ENCODE peak calls at places on chromosomes 6 and 20, in six cellular contexts. H is A549, G is K562, B is GM12878, N is endothelial cell of umbilical vein, T is HepG2. I is an unnamed sample.

GRCh38 chr20:63972312-63973159 is 2.8 kb upstream of the ZNF512B start:
- DNase-seq in H (no peak), G (no peak), B (no peak), N (peak), T (peak), I (no peak)

GRCh38 chr6:68911811-68912210 is 276.7 kb downstream of the ADGRB3 start:
- DNase-seq in H (no peak), G (no peak), B (no peak), N (no peak), T (no peak), I (no peak)

GRCh38 chr20:45999908-46000570 is 8.7 kb upstream of the MMP9 start:
- DNase-seq in H (no peak), G (no peak), B (no peak), N (no peak), T (no peak), I (no peak)

GRCh38 chr6:139982652-139983051 is 608.2 kb upstream of the CITED2 start:
- DNase-seq in H (no peak), G (no peak), B (no peak), N (peak), T (no peak), I (no peak)

GRCh38 chr6:154690857-154691256 is 42.4 kb upstream of the SCAF8 start:
- DNase-seq in H (no peak), G (no peak), B (no peak), N (no peak), T (no peak), I (no peak)

GRCh38 chr6:133854633-133855598 is 34.0 kb upstream of the TCF21 start:
- DNase-seq in H (no peak), G (peak), B (no peak), N (no peak), T (peak), I (no peak)

GRCh38 chr6:170344631-170345576 is 38.3 kb downstream of the FAM120B start:
- DNase-seq in H (peak), G (peak), B (peak), N (peak), T (peak), I (peak)

GRCh38 chr20:62572980-62573379 is 69.3 kb upstream of the SLCO4A1 start:
- DNase-seq in H (no peak), G (no peak), B (no peak), N (no peak), T (no peak), I (no peak)

GRCh38 chr6:113995632-113996031 is 24.7 kb upstream of the HDAC2 start:
- DNase-seq in H (peak), G (no peak), B (no peak), N (peak), T (peak), I (no peak)

GRCh38 chr6:113209315-113209714 is 647.8 kb upstream of the MARCKS start:
- DNase-seq in H (no peak), G (no peak), B (no peak), N (no peak), T (no peak), I (no peak)

GRCh38 chr6:40247516-40248115 is 313.4 kb upstream of the MOCS1 start:
- DNase-seq in H (no peak), G (no peak), B (no peak), N (no peak), T (no peak), I (no peak)

GRCh38 chr20:13119583-13119982 is 101.5 kb upstream of the ISM1 start:
- DNase-seq in H (peak), G (peak), B (no peak), N (peak), T (peak), I (peak)

GRCh38 chr6:146944809-146945208 is 259.4 kb upstream of the STXBP5 start:
- DNase-seq in H (no peak), G (no peak), B (no peak), N (no peak), T (peak), I (no peak)

GRCh38 chr6:37847704-37848103 is 28.2 kb downstream of the ZFAND3 start:
- DNase-seq in H (no peak), G (no peak), B (no peak), N (no peak), T (no peak), I (no peak)

GRCh38 chr6:164417537-164417936 is 891.9 kb downstream of the C6orf118 start:
- DNase-seq in H (no peak), G (no peak), B (no peak), N (no peak), T (no peak), I (no peak)

GRCh38 chr6:144340541-144341371 is 55.6 kb downstream of the UTRN start:
- DNase-seq in H (no peak), G (no peak), B (no peak), N (peak), T (peak), I (peak)

GRCh38 chr20:49303211-49303610 is 25.4 kb upstream of the ZNFX1 start:
- DNase-seq in H (no peak), G (no peak), B (no peak), N (no peak), T (no peak), I (no peak)

GRCh38 chr6:170405311-170405975 is 98.9 kb downstream of the FAM120B start:
- DNase-seq in H (no peak), G (no peak), B (no peak), N (peak), T (no peak), I (peak)

DNA sequence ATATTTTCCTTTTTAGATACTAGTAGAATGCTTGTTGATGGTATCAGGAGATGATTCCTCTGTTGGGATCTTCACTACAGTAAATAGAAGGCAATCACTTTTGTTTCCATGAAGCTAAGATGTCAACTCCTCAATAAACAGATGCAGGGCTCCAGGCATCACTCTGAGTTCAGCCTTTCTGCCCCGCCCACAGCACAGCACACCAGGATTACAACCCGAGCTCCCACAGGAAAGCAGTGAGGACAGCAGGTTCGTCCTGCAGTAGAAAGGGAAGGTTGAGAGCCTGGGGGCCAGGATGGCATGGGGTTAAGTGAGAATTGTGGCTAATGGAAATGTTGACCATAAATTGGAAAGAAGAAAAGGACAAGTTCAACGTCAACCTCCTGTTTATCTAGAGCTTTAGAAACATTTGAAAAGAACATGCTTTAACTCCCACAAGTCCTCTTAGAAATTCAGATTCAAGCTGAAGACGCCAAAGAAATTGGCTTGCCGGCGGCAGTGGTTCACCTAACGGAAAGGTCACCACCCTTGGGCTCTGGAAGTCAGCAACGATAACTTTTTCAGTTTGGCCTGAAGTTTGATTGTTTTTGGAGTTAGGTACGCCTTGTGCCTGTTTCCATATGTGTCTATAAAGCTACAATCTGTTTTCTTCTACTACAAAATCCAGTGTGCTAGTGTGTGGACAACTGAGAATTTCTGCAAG is 144.4 kb upstream of the PDE10A start:
- DNase-seq in H (no peak), G (no peak), B (no peak), N (no peak), T (no peak), I (no peak)
- H3K4me3 ChIP-seq in H (no peak), G (no peak), B (no peak), N (no peak), T (no peak), I (no peak)

DNA sequence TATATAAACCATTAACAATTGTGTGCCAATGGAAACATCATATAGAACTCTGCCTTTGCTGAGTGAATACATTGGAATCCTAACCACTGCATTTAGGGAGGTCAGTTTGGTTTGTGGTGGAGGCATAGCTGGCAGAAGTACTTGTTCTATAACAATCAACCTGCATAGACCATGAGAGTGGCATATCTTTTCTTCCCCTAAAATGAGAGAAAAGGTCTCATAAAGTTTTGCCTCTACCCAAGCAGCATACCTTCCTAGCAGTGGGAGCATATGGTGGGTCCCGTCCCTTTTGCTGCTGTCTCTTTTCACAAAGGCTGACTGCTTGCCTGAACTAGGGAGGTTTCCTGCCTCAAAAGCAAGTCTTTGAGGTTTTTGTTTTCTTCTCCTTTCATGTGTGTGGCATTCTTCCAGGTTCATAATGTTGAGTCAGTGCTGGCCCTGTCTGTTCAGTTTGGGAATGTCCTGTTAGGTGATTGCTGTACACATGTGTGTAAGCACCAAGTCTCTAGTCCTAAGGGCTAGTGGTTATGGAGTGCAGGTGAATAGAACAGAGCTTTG is 61.2 kb upstream of the SUPT3H start:
- DNase-seq in H (no peak), G (no peak), B (no peak), N (peak), T (no peak), I (peak)
- TF ChIP-seq MYC in H (no peak), G (peak), B (no peak), N (no peak), T (no peak), I (no peak)

GRCh38 chr20:36479938-36480337 is 61.4 kb upstream of the MYL9 start:
- DNase-seq in H (no peak), G (no peak), B (no peak), N (no peak), T (no peak), I (no peak)
- TF ChIP-seq CTCF in H (no peak), G (no peak), B (no peak), N (no peak), T (no peak), I (no peak)

GRCh38 chr6:1871936-1872335 is 262.2 kb downstream of the FOXC1 start:
- DNase-seq in H (no peak), G (no peak), B (no peak), N (no peak), T (no peak), I (no peak)
- H3K4me3 ChIP-seq in H (no peak), G (no peak), B (no peak), N (no peak), T (no peak), I (no peak)

GRCh38 chr6:14022673-14023072 is 94.9 kb upstream of the CD83 start:
- DNase-seq in H (no peak), G (no peak), B (no peak), N (no peak), T (no peak), I (no peak)
- TF ChIP-seq MYC in H (no peak), G (no peak), B (no peak), N (no peak), T (no peak), I (no peak)

GRCh38 chr6:160379464-160379863 is 31.3 kb downstream of the SLC22A3 start:
- DNase-seq in H (no peak), G (no peak), B (no peak), N (no peak), T (no peak), I (no peak)
- TF ChIP-seq CTCF in H (no peak), G (no peak), B (no peak), N (no peak), T (no peak), I (no peak)

DNA sequence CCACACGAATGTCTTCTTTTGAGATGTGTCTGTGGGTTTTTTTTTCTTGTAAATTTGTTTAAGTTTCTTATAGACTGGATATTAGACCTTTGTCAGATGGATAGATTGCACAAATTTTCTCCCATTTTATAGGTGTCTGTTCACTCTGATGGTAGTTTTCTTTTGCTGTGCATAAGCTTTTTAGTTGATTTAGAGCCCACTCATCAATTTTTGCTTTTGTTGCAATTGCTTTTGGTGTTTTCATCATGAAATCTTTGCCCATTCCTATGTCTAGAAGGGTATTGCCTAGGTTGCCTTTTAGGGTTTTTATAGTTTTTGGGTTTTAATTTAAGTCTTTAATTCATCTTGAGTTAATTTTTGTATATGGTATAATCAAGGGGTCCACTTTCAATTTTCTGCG is 57.7 kb downstream of the NKX2-2 start:
- DNase-seq in H (no peak), G (no peak), B (no peak), N (no peak), T (no peak), I (no peak)
- H3K4me3 ChIP-seq in H (no peak), G (no peak), B (no peak), N (no peak), T (no peak), I (no peak)

GRCh38 chr20:44143896-44144295 is 43.1 kb downstream of the JPH2 start:
- DNase-seq in H (no peak), G (no peak), B (no peak), N (no peak), T (no peak), I (no peak)
- TF ChIP-seq MYC in H (no peak), G (no peak), B (no peak), N (no peak), T (no peak), I (no peak)

GRCh38 chr6:156065838-156066237 is 610.2 kb upstream of the NOX3 start:
- DNase-seq in H (no peak), G (no peak), B (no peak), N (no peak), T (no peak), I (no peak)

DNA sequence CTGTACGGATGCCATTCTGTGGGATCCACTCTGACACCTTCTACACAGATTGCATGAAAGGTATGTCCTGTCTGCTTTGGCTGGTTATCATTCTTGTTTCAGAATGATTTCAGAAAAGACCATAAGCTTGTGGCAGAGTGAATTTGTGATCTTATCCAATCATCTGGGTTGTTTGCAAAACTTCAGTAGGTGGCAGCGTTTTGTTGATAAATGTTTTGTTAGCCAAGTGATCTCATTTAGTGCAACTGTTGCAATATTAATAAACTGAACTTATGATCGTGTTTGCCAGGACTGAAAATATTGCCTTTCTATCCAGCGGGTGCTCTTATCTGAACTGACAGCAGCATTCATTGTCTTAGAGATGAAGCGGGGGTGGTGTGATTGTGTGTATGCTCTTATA is 613.2 kb upstream of the NOX3 start:
- DNase-seq in H (no peak), G (no peak), B (no peak), N (peak), T (no peak), I (no peak)
- TF ChIP-seq CTCF in H (no peak), G (no peak), B (no peak), N (no peak), T (no peak), I (no peak)

GRCh38 chr6:14118444-14118843 is 872 bp downstream of the CD83 start:
- DNase-seq in H (no peak), G (no peak), B (no peak), N (no peak), T (no peak), I (no peak)
- H3K4me3 ChIP-seq in H (no peak), G (no peak), B (peak), N (no peak), T (no peak), I (peak)